ENCODE peak calls at places on chromosome 18, in eight cellular contexts. U, H, T, V, P, O, K and R are unnamed samples.

GRCh38 chr18:35024965-35025364 is 16.2 kb upstream of the MAPRE2 start:
- DNase-seq in U (peak), K (no peak), O (no peak), P (peak), H (no peak), T (peak), V (peak), R (no peak)

GRCh38 chr18:59691996-59692395 is 5.2 kb downstream of the CCBE1 start:
- DNase-seq in O (no peak), K (no peak), H (no peak), T (no peak), P (peak), U (no peak), V (peak), R (no peak)

GRCh38 chr18:36809590-36810381 is 19.0 kb downstream of the TPGS2 start:
- DNase-seq in V (peak), T (peak), K (no peak), O (peak), P (peak), U (peak), H (peak), R (peak)

GRCh38 chr18:35267161-35267651 is 22.8 kb downstream of the ZSCAN30 start:
- DNase-seq in U (peak), O (no peak), H (no peak), V (no peak), K (no peak), T (peak), P (peak), R (no peak)

GRCh38 chr18:44500820-44501670 is 179.6 kb upstream of the SETBP1 start:
- DNase-seq in T (no peak), O (no peak), P (no peak), V (no peak), H (no peak), K (no peak), U (no peak), R (no peak)

GRCh38 chr18:43271593-43272432 is 5.5 kb downstream of the SYT4 start:
- DNase-seq in P (peak), H (peak), T (peak), U (no peak), V (peak), O (no peak), K (no peak), R (peak)

GRCh38 chr18:62982600-62983251 is 267.4 kb downstream of the PHLPP1 start:
- DNase-seq in P (peak), T (peak), O (no peak), H (peak), K (no peak), U (peak), V (peak), R (peak)

GRCh38 chr18:37578886-37579513 is 13.4 kb upstream of the CELF4 start:
- DNase-seq in O (no peak), U (no peak), T (peak), H (peak), K (no peak), V (peak), P (peak), R (peak)

GRCh38 chr18:45108754-45109153 is 428.1 kb downstream of the SETBP1 start:
- DNase-seq in H (no peak), P (no peak), U (no peak), V (no peak), O (no peak), K (no peak), T (no peak), R (no peak)

GRCh38 chr18:21686282-21687105 is 18.1 kb downstream of the ABHD3 start:
- DNase-seq in H (no peak), U (no peak), V (peak), P (no peak), O (peak), T (peak), K (no peak), R (peak)

GRCh38 chr18:68660355-68661183 is 54.3 kb downstream of the TMX3 start:
- DNase-seq in H (peak), K (no peak), U (no peak), T (peak), V (peak), O (no peak), P (peak), R (no peak)

GRCh38 chr18:62037989-62038778 is 145.4 kb upstream of the RNF152 start:
- DNase-seq in O (no peak), H (no peak), U (no peak), K (no peak), V (peak), P (peak), T (peak), R (no peak)

GRCh38 chr18:12426924-12427323 is 19.2 kb downstream of the PRELID3A start:
- DNase-seq in K (no peak), V (no peak), T (no peak), O (no peak), P (no peak), H (no peak), U (no peak), R (no peak)

GRCh38 chr18:44518091-44518490 is 162.6 kb upstream of the SETBP1 start:
- DNase-seq in H (no peak), V (no peak), K (no peak), T (no peak), P (no peak), O (no peak), U (peak), R (no peak)

GRCh38 chr18:68648191-68648590 is 66.7 kb downstream of the TMX3 start:
- DNase-seq in P (no peak), V (no peak), K (no peak), O (no peak), H (no peak), U (no peak), T (no peak), R (no peak)

GRCh38 chr18:42915240-42915791 is 200.2 kb downstream of the RIT2 start:
- DNase-seq in T (no peak), O (no peak), P (no peak), H (no peak), U (no peak), K (no peak), V (no peak), R (peak)

GRCh38 chr18:48352051-48352755 is 57.0 kb downstream of the ZBTB7C start:
- DNase-seq in K (no peak), P (no peak), T (no peak), H (no peak), O (no peak), U (no peak), V (no peak), R (no peak)

GRCh38 chr18:39938678-39939077 is 2016.4 kb upstream of the PIK3C3 start:
- DNase-seq in H (no peak), T (no peak), O (no peak), U (no peak), K (no peak), P (no peak), V (no peak), R (no peak)

GRCh38 chr18:33870059-33870458 is 292.0 kb downstream of the ASXL3 start:
- DNase-seq in U (no peak), T (peak), H (no peak), V (peak), K (no peak), O (no peak), P (peak), R (no peak)

GRCh38 chr18:48055351-48055750 is 124.9 kb upstream of the SMAD2 start:
- DNase-seq in U (no peak), O (no peak), H (no peak), K (no peak), P (no peak), V (no peak), T (no peak), R (no peak)

GRCh38 chr18:9619545-9619944 is 5.2 kb upstream of the PPP4R1 start:
- DNase-seq in V (peak), O (peak), P (peak), H (no peak), U (no peak), T (peak), K (no peak), R (no peak)

GRCh38 chr18:56458770-56459450 is 179.5 kb downstream of the TXNL1 start:
- DNase-seq in T (no peak), V (no peak), K (no peak), U (peak), O (no peak), H (no peak), P (no peak), R (no peak)

GRCh38 chr18:23529597-23529996 is 26.3 kb downstream of the RMC1 start:
- DNase-seq in O (peak), K (no peak), U (no peak), H (no peak), P (peak), T (peak), V (peak), R (no peak)

GRCh38 chr18:77131652-77132368 is 773 bp downstream of the MBP start:
- DNase-seq in K (no peak), O (no peak), T (no peak), P (peak), U (peak), V (no peak), H (peak), R (peak)

DNA sequence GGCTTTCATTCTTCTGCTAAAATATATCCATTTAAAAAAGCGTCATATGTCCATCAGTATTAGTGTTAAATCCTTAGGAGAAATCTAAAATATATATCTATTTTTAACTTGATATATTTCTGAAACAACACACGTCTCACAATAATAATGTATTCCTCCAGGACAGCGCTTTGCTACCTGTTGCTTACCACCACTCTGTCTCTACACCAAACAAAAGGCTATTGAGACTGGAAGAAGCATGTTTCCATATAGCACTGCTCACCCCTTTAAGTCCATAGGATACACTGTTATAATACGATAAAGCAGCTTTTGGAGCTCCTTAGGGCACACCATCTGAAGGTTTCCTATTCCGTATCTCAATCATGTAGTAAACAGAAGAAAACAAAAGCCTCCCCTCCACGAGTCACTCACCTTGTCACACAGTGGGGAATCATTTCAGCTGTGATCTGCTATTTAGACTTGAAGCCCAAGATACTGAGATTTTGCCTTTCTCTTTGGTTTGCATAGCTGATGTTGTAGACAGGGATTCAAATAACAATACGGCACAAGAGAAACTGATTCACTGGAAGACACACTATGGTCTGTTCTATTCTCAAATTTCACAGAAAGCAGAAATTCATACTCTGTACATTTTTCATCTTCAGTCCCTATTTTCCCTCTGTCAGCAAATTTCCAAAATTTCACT is 187.3 kb downstream of the TCF4 start:
- DNase-seq in T (no peak), P (peak), H (no peak), O (no peak), U (no peak), K (no peak), V (peak), R (no peak)
- H3K4me3 ChIP-seq in T (no peak), P (peak), H (no peak), O (no peak), U (peak), K (no peak), V (peak), R (no peak)

DNA sequence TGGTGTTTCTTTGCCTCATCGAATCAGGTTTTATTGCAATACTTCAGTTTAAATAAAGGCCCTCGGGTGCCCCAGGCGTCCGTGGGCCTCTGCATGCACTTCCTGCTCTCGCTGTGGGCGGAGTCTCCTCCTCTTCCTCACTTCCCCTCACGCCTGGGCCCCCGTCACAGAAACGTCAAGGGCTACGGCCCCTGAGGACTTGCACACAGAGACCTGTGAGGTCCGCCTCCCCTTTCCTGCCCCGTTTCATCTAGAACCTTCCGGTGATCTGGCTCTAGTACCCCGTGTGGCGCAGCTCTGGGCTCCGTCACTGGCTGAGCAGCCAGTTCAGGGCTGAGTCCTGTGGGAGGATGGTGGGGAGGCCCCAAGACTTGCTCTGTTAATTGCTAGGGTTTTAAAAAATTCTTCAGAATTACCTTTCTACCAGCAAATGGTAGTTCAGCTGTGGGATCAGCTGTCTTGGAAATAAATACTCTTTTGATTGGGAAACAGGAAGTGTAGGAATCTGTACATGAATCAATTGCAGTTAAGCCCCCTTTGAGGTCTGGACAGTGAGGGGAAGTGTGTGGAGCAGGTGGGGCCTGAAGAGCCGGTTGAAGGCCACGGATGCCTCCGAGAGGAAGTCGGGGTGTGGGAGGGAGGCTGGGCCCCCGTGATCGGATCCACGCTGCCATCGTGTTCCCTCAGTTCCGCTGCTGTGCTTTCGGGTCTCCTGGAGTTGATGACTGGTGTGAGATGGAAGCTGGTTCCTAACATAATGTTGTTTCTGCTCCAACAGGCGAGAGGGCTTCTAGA is 10.2 kb downstream of the NFATC1 start:
- DNase-seq in K (no peak), H (peak), T (no peak), V (no peak), U (no peak), P (no peak), O (no peak), R (no peak)
- H3K4me3 ChIP-seq in K (no peak), H (peak), T (no peak), V (no peak), U (no peak), P (no peak), O (no peak), R (no peak)

GRCh38 chr18:41121116-41121826 is 833.8 kb upstream of the PIK3C3 start:
- DNase-seq in K (no peak), P (peak), T (peak), V (peak), O (no peak), U (no peak), H (no peak), R (no peak)
- H3K4me3 ChIP-seq in K (no peak), P (no peak), T (no peak), V (no peak), O (no peak), U (no peak), H (no peak), R (no peak)

GRCh38 chr18:24611075-24611474 is 150.6 kb downstream of the HRH4 start:
- DNase-seq in V (no peak), U (no peak), T (no peak), H (no peak), P (no peak), O (no peak), K (no peak), R (no peak)

GRCh38 chr18:24609249-24609648 is 148.8 kb downstream of the HRH4 start:
- DNase-seq in T (no peak), K (no peak), U (no peak), H (no peak), O (no peak), P (no peak), V (peak), R (no peak)

GRCh38 chr18:24616638-24617037 is 156.2 kb downstream of the HRH4 start:
- DNase-seq in O (no peak), T (no peak), U (no peak), V (no peak), K (no peak), H (no peak), P (no peak), R (no peak)

DNA sequence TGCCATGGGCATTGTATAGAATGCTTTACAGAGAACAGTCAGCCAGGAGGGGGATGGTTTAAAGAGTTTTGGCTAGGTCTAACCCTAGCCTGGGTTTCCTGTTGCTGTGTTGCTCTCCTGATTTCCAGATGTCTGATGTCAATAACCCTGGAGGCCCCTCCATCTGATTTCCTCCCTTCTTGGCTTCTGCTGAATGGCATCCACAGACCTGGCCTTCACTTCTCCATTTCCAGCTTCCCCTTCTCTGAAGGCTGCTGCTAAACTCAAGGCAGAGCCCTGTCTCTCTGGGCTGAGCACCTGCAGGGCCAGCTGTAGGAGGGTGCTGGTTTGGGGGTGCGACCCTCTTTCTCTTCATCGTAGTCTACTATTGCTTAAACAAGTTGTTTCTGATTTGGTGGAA is 153.4 kb downstream of the HRH4 start:
- DNase-seq in T (no peak), H (no peak), V (no peak), U (no peak), O (no peak), P (no peak), K (no peak), R (no peak)
- H3K4me3 ChIP-seq in T (no peak), H (no peak), V (no peak), U (no peak), O (no peak), P (no peak), K (no peak), R (no peak)

GRCh38 chr18:32770651-32771168 is 2.1 kb downstream of the KLHL14 start:
- DNase-seq in U (no peak), T (no peak), P (no peak), V (no peak), H (no peak), K (no peak), O (no peak), R (no peak)

GRCh38 chr18:32770181-32770650 is 2.6 kb downstream of the KLHL14 start:
- DNase-seq in O (no peak), V (no peak), K (peak), H (no peak), U (peak), P (no peak), T (no peak), R (no peak)

GRCh38 chr18:32771169-32771751 is 1.6 kb downstream of the KLHL14 start:
- DNase-seq in O (no peak), T (no peak), H (peak), K (no peak), P (no peak), V (no peak), U (no peak), R (peak)

GRCh38 chr18:32768646-32769206 is 4.1 kb downstream of the KLHL14 start:
- DNase-seq in T (no peak), H (no peak), K (no peak), P (no peak), U (no peak), O (no peak), V (no peak), R (no peak)

GRCh38 chr18:32769242-32770180 is 3.3 kb downstream of the KLHL14 start:
- DNase-seq in K (peak), T (no peak), O (no peak), H (peak), U (no peak), V (no peak), P (peak), R (no peak)
- H3K4me3 ChIP-seq in K (no peak), T (no peak), O (no peak), H (peak), U (no peak), V (no peak), P (no peak), R (no peak)

GRCh38 chr18:5452943-5453342 is 90.9 kb downstream of the EPB41L3 start:
- DNase-seq in H (no peak), O (no peak), T (no peak), K (no peak), V (peak), U (no peak), P (peak), R (no peak)

GRCh38 chr18:5455644-5456043 is 88.2 kb downstream of the EPB41L3 start:
- DNase-seq in O (no peak), H (no peak), U (no peak), T (peak), V (peak), P (peak), K (no peak), R (no peak)

GRCh38 chr18:5457467-5457957 is 86.3 kb downstream of the EPB41L3 start:
- DNase-seq in U (no peak), P (no peak), T (no peak), H (no peak), V (no peak), K (no peak), O (no peak), R (no peak)

GRCh38 chr18:5461056-5461455 is 82.7 kb downstream of the EPB41L3 start:
- DNase-seq in V (peak), H (no peak), T (no peak), U (no peak), P (no peak), O (no peak), K (no peak), R (peak)

DNA sequence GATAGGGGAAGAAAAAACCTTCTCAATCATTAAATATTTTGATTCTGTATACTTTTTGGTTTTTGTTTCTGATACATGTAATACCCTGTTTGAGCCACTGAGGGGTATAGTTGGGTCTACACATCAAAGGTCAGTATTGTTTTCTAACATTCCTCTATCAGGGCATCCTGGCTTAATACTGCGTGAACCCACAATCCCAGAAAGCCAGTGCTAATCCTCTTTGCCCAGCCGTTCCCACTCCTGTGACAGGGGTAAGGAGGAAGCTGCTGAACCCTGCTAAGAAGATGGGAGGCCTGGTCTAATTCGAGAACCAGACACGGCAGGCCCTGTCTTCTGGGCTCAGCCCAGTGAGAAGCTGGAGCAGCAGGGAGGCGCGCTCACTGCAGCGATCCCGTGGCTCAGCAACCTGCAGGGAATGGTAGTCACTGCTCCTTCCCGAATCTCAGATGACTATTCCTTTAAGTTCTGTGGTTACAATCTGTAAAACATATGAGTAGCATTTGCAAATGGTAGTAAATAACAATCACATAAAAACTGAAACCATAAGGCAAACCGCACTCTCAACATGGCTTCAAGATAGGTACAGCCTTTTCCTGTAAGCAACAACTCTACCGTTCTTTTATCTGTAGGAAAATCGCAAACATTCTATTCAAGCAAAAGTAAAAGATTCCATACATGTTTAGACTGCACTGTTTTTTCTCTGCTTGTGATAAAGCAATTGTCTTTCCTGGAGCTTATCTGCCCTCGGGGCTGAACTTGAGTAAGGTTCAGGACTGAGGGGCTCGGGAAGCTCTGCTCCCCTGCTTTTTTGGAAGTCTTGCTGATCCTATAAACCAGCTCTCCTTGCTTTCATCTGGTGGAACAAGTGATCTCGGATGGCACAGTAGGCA is 87.0 kb downstream of the EPB41L3 start:
- DNase-seq in V (peak), K (no peak), U (no peak), T (peak), O (no peak), P (peak), H (peak), R (peak)
- H3K4me3 ChIP-seq in V (no peak), K (no peak), U (no peak), T (peak), O (no peak), P (peak), H (no peak), R (no peak)

DNA sequence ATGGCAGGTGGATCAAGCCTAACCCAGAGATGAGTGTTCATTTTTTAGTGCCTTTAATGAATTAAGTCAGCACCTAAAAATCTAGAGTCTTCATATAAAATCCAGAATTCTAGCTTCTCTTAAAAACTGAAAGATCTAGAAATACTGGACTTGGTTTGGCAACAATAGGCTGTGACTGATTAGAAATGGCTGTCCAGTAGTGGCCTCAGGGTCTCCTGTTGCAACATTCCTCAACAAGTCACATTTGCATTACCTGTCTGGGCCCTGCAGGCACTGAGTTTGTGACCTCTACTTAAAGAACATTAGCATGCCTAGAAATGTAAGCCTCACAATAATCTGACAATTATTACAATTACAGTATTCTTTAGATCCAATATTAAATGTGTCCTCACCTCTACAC is 33.1 kb downstream of the MBD2 start:
- DNase-seq in V (no peak), U (no peak), K (no peak), O (peak), T (no peak), P (no peak), H (no peak), R (no peak)
- H3K4me3 ChIP-seq in V (no peak), U (no peak), K (no peak), O (no peak), T (no peak), P (no peak), H (no peak), R (no peak)